ENCODE peak calls at places on chromosome 17, in eight cellular contexts. O, W, H, R, X, E, C and Y are unnamed samples.

GRCh38 chr17:14672830-14673229 is 371.9 kb downstream of the HS3ST3B1 start:
- DNase-seq in O (no peak), W (no peak), H (no peak), R (no peak), X (peak), E (peak), C (peak), Y (no peak)

GRCh38 chr17:78391843-78392242 is 13.4 kb downstream of the PGS1 start:
- DNase-seq in O (no peak), W (peak), H (no peak), R (no peak), X (no peak), E (peak), C (peak), Y (no peak)

GRCh38 chr17:82888583-82889495 is 49.0 kb upstream of the ZNF750 start:
- DNase-seq in O (no peak), W (no peak), H (no peak), R (peak), X (no peak), E (no peak), C (no peak), Y (peak)

GRCh38 chr17:29107084-29107483 is 64.1 kb downstream of the PIPOX start:
- DNase-seq in O (no peak), W (no peak), H (peak), R (peak), X (no peak), E (no peak), C (no peak), Y (no peak)

GRCh38 chr17:32124985-32125847 is 17.1 kb upstream of the RHOT1 start:
- DNase-seq in O (no peak), W (peak), H (no peak), R (no peak), X (no peak), E (no peak), C (no peak), Y (no peak)

GRCh38 chr17:49850772-49851386 is 3.0 kb upstream of the TAC4 start:
- DNase-seq in O (no peak), W (no peak), H (no peak), R (peak), X (peak), E (no peak), C (peak), Y (no peak)

GRCh38 chr17:2060681-2061440 is 6.0 kb downstream of the HIC1 start:
- DNase-seq in O (no peak), W (no peak), H (no peak), R (peak), X (no peak), E (no peak), C (no peak), Y (no peak)

GRCh38 chr17:72613411-72614292 is 478.8 kb downstream of the SLC39A11 start:
- DNase-seq in O (no peak), W (peak), H (no peak), R (no peak), X (no peak), E (peak), C (peak), Y (no peak)